ENCODE peak calls at places on chromosomes 5 and 9, in seven cellular contexts. U is lower lobe of right lung; L is lung; M is CD4-positive, alpha-beta T cell; E is heart right ventricle; Q is mammary epithelial cell; J is stomach. R is an unnamed sample.

GRCh38 chr5:8676731-8677130 is 807.8 kb downstream of the MTRR start:
- DNase-seq in L (no peak), Q (no peak), J (no peak), M (no peak), E (no peak), U (no peak), R (no peak)

GRCh38 chr9:130626249-130626982 is 38.0 kb upstream of the PRDM12 start:
- DNase-seq in J (no peak), E (peak), M (no peak), Q (no peak), L (no peak), U (no peak), R (peak)

GRCh38 chr9:135043345-135043744 is 44.1 kb upstream of the OLFM1 start:
- DNase-seq in J (peak), L (no peak), Q (no peak), U (peak), E (no peak), M (no peak), R (no peak)

GRCh38 chr9:126236273-126236672 is 90.4 kb upstream of the MVB12B start:
- DNase-seq in M (no peak), U (no peak), L (no peak), E (no peak), J (no peak), Q (no peak), R (no peak)

GRCh38 chr5:142248853-142249462 is 75.9 kb downstream of the SPRY4 start:
- DNase-seq in L (peak), Q (no peak), M (no peak), U (peak), J (peak), E (peak), R (peak)

GRCh38 chr5:115069087-115069968 is 100.4 kb downstream of the TRIM36 start:
- DNase-seq in E (no peak), Q (peak), U (no peak), M (no peak), L (no peak), J (peak), R (peak)

GRCh38 chr5:82912462-82912861 is 164.7 kb downstream of the TMEM167A start:
- DNase-seq in E (no peak), J (no peak), Q (no peak), M (no peak), U (no peak), L (no peak), R (peak)

GRCh38 chr5:142925795-142926194 is 155.6 kb downstream of the ARHGAP26 start:
- DNase-seq in L (no peak), Q (peak), U (no peak), M (no peak), J (no peak), E (no peak), R (no peak)

GRCh38 chr5:7881091-7881490 is 12.1 kb downstream of the MTRR start:
- DNase-seq in U (no peak), E (no peak), L (no peak), M (no peak), Q (no peak), J (no peak), R (no peak)

GRCh38 chr5:179393078-179393477 is 47.8 kb upstream of the ADAMTS2 start:
- DNase-seq in U (no peak), L (no peak), M (no peak), E (no peak), Q (peak), J (peak), R (no peak)

GRCh38 chr5:1867114-1867814 is 15.5 kb downstream of the IRX4 start:
- DNase-seq in J (no peak), E (no peak), U (no peak), L (no peak), M (no peak), Q (no peak), R (no peak)

GRCh38 chr9:36471359-36471758 is 71.3 kb upstream of the RNF38 start:
- DNase-seq in J (no peak), L (no peak), M (no peak), E (no peak), U (no peak), Q (no peak), R (no peak)

GRCh38 chr9:136669791-136670464 is 7.2 kb downstream of the EGFL7 start:
- DNase-seq in Q (no peak), E (no peak), J (no peak), U (no peak), L (no peak), M (no peak), R (no peak)

GRCh38 chr5:83414601-83415000 is 56.9 kb upstream of the VCAN start:
- DNase-seq in L (no peak), E (no peak), U (no peak), Q (no peak), M (no peak), J (no peak), R (no peak)

GRCh38 chr9:131951905-131952304 is 127.8 kb downstream of the MED27 start:
- DNase-seq in M (no peak), L (no peak), E (peak), J (no peak), U (no peak), Q (no peak), R (peak)
- H3K27ac ChIP-seq in M (no peak), L (no peak), E (no peak), J (no peak), U (no peak), Q (no peak), R (peak)

GRCh38 chr5:147517383-147517782 is 7.5 kb upstream of the DPYSL3 start:
- DNase-seq in J (no peak), Q (no peak), M (no peak), E (no peak), L (no peak), U (no peak), R (no peak)

GRCh38 chr5:147520450-147520849 is 10.6 kb upstream of the DPYSL3 start:
- DNase-seq in U (no peak), L (no peak), Q (peak), J (no peak), M (no peak), E (no peak), R (no peak)

GRCh38 chr5:147519380-147519779 is 9.5 kb upstream of the DPYSL3 start:
- DNase-seq in L (no peak), E (no peak), Q (no peak), M (no peak), J (no peak), U (no peak), R (no peak)

DNA sequence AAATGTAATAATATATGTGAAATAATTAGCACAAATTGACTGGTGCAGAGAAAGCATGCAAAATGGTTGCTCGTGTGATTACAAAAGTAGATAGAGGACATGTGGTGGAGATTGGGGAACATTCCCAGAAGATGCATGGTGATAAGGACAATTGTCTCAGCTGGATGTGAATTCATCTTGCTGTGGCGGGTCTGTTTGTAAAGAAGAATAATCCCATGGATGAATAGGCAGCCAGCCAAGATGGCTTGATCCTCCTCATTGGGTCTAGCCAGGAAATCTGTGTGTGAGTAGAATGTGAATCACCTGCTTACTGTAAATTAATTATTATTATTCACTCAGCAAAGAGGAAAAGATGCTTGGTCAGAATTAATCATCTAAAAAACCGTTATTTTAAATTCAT is 12.6 kb upstream of the DPYSL3 start:
- DNase-seq in L (no peak), Q (peak), E (no peak), U (no peak), M (no peak), J (no peak), R (no peak)
- H3K27ac ChIP-seq in L (no peak), Q (no peak), E (no peak), U (no peak), M (no peak), J (no peak), R (no peak)

GRCh38 chr5:140554454-140554853 is 2.8 kb downstream of the SRA1 start:
- DNase-seq in M (no peak), U (no peak), E (no peak), J (no peak), Q (peak), L (no peak), R (no peak)
- H3K27ac ChIP-seq in M (no peak), U (no peak), E (no peak), J (no peak), Q (peak), L (no peak), R (no peak)

DNA sequence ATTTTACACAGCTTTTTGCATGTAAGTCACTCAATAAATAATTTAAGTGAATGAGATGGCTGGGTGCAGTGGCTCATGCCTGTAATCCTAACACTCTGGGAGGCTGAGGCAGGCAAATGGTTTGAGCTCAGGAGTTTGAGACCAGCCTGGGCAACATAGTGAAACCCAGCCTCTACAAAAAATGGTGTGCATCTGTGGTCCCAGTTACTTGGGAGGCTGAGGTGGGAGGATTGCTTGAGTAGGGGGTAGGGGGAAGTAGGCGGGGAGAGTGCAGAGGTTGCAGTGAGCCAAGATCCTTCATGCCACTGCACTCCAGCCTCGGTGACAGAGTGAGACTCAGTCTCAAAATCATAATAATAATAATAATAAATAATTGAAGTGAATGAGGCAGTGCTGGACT is 10.2 kb downstream of the KLF9 start:
- DNase-seq in Q (no peak), E (no peak), L (no peak), J (no peak), U (no peak), M (no peak), R (no peak)
- H3K27ac ChIP-seq in Q (no peak), E (peak), L (no peak), J (peak), U (peak), M (no peak), R (no peak)

DNA sequence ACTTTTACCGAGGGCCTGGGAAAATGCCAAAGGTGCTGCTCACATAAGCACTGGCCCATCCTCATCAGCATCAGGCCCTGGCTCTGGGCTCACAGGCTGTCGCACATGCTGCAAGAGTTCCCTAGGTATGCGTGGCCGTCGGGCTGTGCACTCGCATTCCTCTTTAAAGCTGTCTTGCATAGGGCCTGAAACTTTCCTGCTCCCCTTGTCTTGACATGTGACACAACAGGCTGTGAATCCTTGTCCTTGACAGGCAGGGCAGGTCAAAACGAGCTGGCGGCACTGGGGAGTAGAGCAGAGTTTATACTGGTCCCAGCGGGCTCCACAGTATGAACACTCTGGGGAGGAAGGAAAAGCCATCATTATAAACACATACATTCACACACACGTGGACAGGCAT is 30.7 kb downstream of the TSTD2 start:
- DNase-seq in E (no peak), J (no peak), Q (no peak), M (no peak), L (no peak), U (no peak), R (peak)
- H3K27ac ChIP-seq in E (peak), J (no peak), Q (no peak), M (no peak), L (no peak), U (no peak), R (peak)

DNA sequence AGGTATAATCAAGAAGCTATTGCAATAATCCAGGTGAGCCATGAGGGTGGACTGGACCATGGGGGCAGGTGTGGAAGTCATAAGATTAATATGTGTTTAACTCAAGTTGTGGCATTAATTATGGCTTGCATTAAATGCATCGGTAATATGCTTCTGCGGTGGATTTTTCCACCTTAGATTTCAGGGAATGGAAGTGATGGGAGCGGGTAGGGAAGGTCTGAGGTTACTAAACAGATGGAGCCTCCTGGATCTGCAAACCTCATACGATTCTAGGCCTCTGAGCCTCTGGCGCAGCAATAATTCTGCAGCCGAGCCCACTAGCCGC is 286 bp upstream of the ZNF483 start:
- DNase-seq in E (no peak), Q (no peak), U (no peak), J (no peak), L (no peak), M (no peak), R (no peak)
- H3K27ac ChIP-seq in E (no peak), Q (no peak), U (no peak), J (no peak), L (no peak), M (no peak), R (no peak)

DNA sequence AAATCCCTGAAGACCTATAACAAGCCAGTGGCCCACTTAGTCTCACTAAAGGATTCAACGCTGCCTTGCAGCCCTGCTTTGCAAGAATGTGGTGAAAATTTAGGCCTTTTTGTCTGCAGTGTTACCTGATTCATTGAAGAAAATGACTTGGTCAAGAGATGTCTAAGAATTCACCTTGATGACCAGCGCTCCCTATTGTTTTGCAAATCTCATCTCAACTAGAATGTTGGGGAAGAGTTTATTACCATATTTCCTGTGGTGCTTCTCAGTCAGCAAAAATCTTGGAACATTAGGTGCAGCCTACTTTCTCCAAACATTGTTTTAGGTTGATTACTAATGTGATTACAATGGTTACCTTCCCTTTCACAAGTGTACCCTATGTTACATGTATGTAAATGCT is 53.5 kb downstream of the PLK2 start:
- DNase-seq in U (no peak), L (no peak), Q (no peak), E (no peak), M (no peak), J (no peak), R (no peak)
- H3K27ac ChIP-seq in U (no peak), L (no peak), Q (peak), E (no peak), M (no peak), J (no peak), R (no peak)

DNA sequence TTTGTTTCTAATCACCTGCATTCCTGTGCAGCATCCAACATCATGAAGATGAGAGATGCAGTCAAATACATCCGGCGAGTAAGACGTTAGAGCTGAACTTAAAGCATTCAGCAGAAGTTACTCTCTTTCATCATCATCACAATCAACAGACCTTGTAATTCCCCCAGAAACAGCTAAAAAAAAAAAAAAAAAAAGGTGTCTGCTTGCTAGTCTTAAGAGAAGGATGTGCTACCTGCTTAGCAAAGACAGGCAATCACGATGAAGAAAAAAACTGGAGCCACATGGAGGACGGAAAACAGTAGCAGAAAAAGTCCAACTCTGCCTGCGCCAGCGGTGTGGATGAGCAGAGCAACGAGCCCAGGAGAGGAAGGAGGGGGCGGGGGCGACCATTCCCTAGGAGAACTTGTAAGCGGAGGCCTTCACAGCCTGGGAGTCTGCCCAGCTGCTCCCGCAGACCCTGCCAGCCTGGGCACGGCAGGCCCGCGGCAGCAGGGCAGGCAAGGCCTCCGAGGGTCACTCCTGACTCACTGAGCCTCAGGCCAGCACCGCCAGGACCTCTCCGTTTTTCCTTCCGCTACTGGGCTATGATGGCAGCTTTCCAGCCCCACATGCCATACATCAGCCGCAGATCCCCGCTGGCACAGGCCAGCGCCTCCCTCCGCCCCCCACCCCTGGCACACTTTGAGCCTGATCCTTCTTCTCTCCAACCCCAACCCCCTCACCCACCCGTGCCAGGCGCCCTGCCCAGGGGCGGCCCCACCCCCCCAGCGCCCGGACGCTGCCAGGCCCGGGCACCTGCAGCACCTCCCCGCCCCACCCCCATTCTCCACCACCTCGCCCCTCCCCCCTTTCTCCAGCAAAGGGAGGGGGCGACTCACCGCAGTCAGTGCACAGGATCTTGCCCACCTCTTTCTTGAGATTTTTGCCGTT is 1.3 kb downstream of the NRG2 start:
- DNase-seq in M (no peak), E (peak), J (peak), L (peak), U (peak), Q (peak), R (peak)
- H3K27ac ChIP-seq in M (no peak), E (peak), J (no peak), L (peak), U (peak), Q (no peak), R (peak)

DNA sequence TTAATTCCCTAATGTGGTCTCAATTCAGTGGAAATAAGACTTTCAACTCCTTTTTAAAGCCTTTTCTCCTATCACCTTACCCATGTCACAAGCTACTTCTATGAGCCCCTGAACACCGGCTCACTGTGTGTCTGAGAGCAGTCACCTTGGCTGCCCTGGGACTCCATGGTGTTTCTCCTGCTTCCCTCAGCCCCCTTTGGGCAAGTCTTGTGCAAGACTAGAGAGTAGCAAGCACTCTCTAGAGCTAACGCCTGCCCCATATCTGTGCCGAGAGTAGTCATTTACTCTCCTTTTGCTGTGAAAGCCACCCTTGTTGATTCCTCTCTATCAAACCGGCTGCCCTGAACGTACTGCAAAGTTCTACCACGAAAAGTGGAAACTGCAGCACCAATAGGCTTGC is 77.9 kb upstream of the DAB2 start:
- DNase-seq in J (no peak), L (no peak), E (no peak), M (no peak), Q (no peak), U (no peak), R (no peak)
- H3K27ac ChIP-seq in J (no peak), L (peak), E (peak), M (no peak), Q (no peak), U (peak), R (peak)